ENCODE peak calls at places on chromosome 7, in seven cellular contexts. P, W, H, M, U, T and I are unnamed samples.

GRCh38 chr7:141630621-141631020 is 71.3 kb downstream of the DENND11 start:
- DNase-seq in P (no peak), W (no peak), H (no peak), M (no peak), U (no peak), T (no peak), I (no peak)

GRCh38 chr7:101691822-101692384 is 62.8 kb upstream of the MYL10 start:
- DNase-seq in P (no peak), W (no peak), H (peak; percentile 64), M (peak; percentile 17), U (no peak), T (no peak), I (no peak)

GRCh38 chr7:2471022-2471329 is 5.2 kb downstream of the GRIFIN start:
- DNase-seq in P (peak; percentile 59), W (peak; percentile 52), H (no peak), M (no peak), U (peak; percentile 47), T (no peak), I (no peak)

GRCh38 chr7:83413425-83413824 is 235.5 kb downstream of the SEMA3E start:
- DNase-seq in P (peak; percentile 64), W (peak; percentile 54), H (no peak), M (no peak), U (no peak), T (no peak), I (no peak)

GRCh38 chr7:127736511-127736910 is 84.5 kb downstream of the SND1 start:
- DNase-seq in P (no peak), W (no peak), H (no peak), M (no peak), U (no peak), T (no peak), I (no peak)

GRCh38 chr7:17915168-17915567 is 25.1 kb downstream of the SNX13 start:
- DNase-seq in P (no peak), W (no peak), H (no peak), M (no peak), U (no peak), T (no peak), I (no peak)

GRCh38 chr7:116356333-116356965 is 143.1 kb upstream of the CAV2 start:
- DNase-seq in P (no peak), W (no peak), H (no peak), M (no peak), U (no peak), T (no peak), I (no peak)

GRCh38 chr7:114820993-114821945 is 100.6 kb upstream of the MDFIC start:
- DNase-seq in P (peak; percentile 71), W (peak; percentile 60), H (no peak), M (no peak), U (no peak), T (no peak), I (no peak)

GRCh38 chr7:111424768-111425167 is 137.5 kb downstream of the IMMP2L start:
- DNase-seq in P (peak; percentile 26), W (no peak), H (no peak), M (no peak), U (peak; percentile 6), T (no peak), I (no peak)

GRCh38 chr7:12719978-12720377 is 32.5 kb downstream of the ARL4A start:
- DNase-seq in P (no peak), W (peak; percentile 60), H (no peak), M (no peak), U (peak; percentile 88), T (no peak), I (no peak)

GRCh38 chr7:16841681-16842080 is 36.9 kb upstream of the AGR2 start:
- DNase-seq in P (peak; percentile 10), W (no peak), H (no peak), M (no peak), U (no peak), T (no peak), I (no peak)

GRCh38 chr7:146960747-146961416 is 844.3 kb downstream of the CNTNAP2 start:
- DNase-seq in P (no peak), W (no peak), H (no peak), M (no peak), U (peak; percentile 37), T (no peak), I (no peak)

GRCh38 chr7:137169282-137169698 is 174.2 kb downstream of the PTN start:
- DNase-seq in P (peak; percentile 76), W (peak; percentile 82), H (peak; percentile 34), M (peak; percentile 61), U (peak; percentile 75), T (no peak), I (peak; percentile 34)

GRCh38 chr7:102421706-102422105 is 11.7 kb upstream of the ORAI2 start:
- DNase-seq in P (no peak), W (no peak), H (no peak), M (no peak), U (no peak), T (no peak), I (no peak)

GRCh38 chr7:53657586-53657985 is 622.2 kb downstream of the POM121L12 start:
- DNase-seq in P (no peak), W (no peak), H (no peak), M (no peak), U (no peak), T (no peak), I (no peak)

GRCh38 chr7:83339927-83340326 is 177.2 kb upstream of the PCLO start:
- DNase-seq in P (no peak), W (no peak), H (no peak), M (no peak), U (no peak), T (no peak), I (no peak)

GRCh38 chr7:66921396-66921917 is 432 bp downstream of the TMEM248 start:
- DNase-seq in P (peak; percentile 62), W (peak; percentile 80), H (peak; percentile 23), M (no peak), U (peak; percentile 48), T (no peak), I (no peak)

GRCh38 chr7:87416682-87417587 is 58.5 kb downstream of the ABCB4 start:
- DNase-seq in P (peak; percentile 75), W (peak; percentile 80), H (peak; percentile 63), M (peak; percentile 70), U (peak; percentile 73), T (peak; percentile 39), I (peak; percentile 37)

GRCh38 chr7:150385240-150385830 is 6.2 kb downstream of the ZNF775 start:
- DNase-seq in P (no peak), W (no peak), H (no peak), M (no peak), U (no peak), T (no peak), I (no peak)

GRCh38 chr7:91660734-91661355 is 219.7 kb downstream of the MTERF1 start:
- DNase-seq in P (peak; percentile 8), W (no peak), H (no peak), M (no peak), U (no peak), T (no peak), I (no peak)

GRCh38 chr7:19958309-19958896 is 185.0 kb upstream of the TMEM196 start:
- DNase-seq in P (peak; percentile 93), W (peak; percentile 87), H (no peak), M (no peak), U (no peak), T (no peak), I (no peak)

GRCh38 chr7:2527505-2528464 is 8.2 kb downstream of the LFNG start:
- DNase-seq in P (peak; percentile 80), W (peak; percentile 49), H (peak; percentile 66), M (no peak), U (peak; percentile 63), T (peak; percentile 51), I (no peak)

GRCh38 chr7:50371551-50372021 is 67.1 kb downstream of the IKZF1 start:
- DNase-seq in P (no peak), W (no peak), H (no peak), M (no peak), U (no peak), T (no peak), I (no peak)

GRCh38 chr7:151743481-151743983 is 133.4 kb downstream of the PRKAG2 start:
- DNase-seq in P (no peak), W (no peak), H (no peak), M (no peak), U (no peak), T (no peak), I (no peak)

GRCh38 chr7:151744656-151745055 is 132.3 kb downstream of the PRKAG2 start:
- DNase-seq in P (no peak), W (no peak), H (no peak), M (no peak), U (no peak), T (no peak), I (no peak)

GRCh38 chr7:151745706-151746105 is 131.2 kb downstream of the PRKAG2 start:
- DNase-seq in P (no peak), W (no peak), H (no peak), M (no peak), U (no peak), T (no peak), I (no peak)

GRCh38 chr7:151744051-151744580 is 132.8 kb downstream of the PRKAG2 start:
- DNase-seq in P (no peak), W (no peak), H (no peak), M (no peak), U (no peak), T (no peak), I (no peak)

GRCh38 chr7:151745090-151745638 is 131.8 kb downstream of the PRKAG2 start:
- DNase-seq in P (peak; percentile 88), W (peak; percentile 66), H (peak; percentile 86), M (no peak), U (no peak), T (peak; percentile 30), I (no peak)
- TF ChIP-seq CTCF in P (peak; percentile 42), W (peak; percentile 52), H (peak; percentile 57), M (no peak), U (no peak), T (no peak), I (no peak)

DNA sequence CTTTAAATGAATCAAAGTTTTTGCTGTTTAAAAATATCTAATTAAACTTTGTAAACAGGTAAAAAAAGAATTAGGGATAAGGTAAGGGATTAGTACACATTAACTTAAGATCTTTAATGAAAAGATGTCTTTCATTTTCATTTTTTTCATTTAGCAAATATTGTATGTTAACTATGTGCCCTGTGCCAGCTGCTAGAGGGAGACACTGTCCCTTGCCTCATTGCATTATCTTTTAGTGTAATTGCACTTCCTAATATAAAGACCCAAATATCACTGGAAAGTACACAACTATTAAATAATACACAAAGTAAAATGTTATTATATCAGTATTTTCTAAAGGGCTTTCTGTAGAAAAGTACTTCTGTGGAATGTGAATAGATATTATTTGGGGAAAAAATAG is 102.7 kb downstream of the GPR37 start:
- DNase-seq in P (no peak), W (no peak), H (no peak), M (no peak), U (no peak), T (no peak), I (no peak)
- TF ChIP-seq CTCF in P (no peak), W (no peak), H (no peak), M (no peak), U (peak; percentile 15), T (no peak), I (no peak)

DNA sequence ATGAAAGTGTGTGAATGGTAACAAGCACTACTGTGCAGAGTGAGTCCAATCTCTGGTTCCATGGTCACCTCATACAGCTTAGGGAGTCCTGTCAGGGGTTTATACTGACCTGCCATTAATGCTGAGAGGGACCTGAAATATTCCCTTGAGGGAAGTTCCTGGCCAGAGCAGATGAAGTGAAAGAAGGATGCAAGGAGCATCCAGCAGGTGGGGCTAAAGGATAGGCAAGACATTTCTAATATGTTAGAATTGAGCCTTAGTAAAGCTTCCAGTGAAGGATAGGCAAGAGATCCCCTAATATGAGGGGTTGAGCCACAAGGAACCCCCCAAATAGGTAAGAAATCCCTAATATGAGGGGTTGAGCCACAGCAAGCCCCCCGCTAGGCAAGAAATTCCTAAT is 25.5 kb upstream of the FAM221A start:
- DNase-seq in P (peak; percentile 43), W (peak; percentile 40), H (peak; percentile 28), M (no peak), U (peak; percentile 37), T (no peak), I (no peak)
- TF ChIP-seq CTCF in P (peak; percentile 50), W (peak; percentile 48), H (peak; percentile 36), M (no peak), U (peak; percentile 51), T (no peak), I (no peak)

GRCh38 chr7:55568613-55569268 is 3.6 kb downstream of the VOPP1 start:
- DNase-seq in P (no peak), W (peak; percentile 43), H (no peak), M (no peak), U (no peak), T (no peak), I (no peak)
- TF ChIP-seq CTCF in P (no peak), W (peak; percentile 16), H (no peak), M (no peak), U (no peak), T (no peak), I (no peak)